ENCODE peak calls at places on chromosome 14, in five cellular contexts. Y is H1, A is A549, X is HepG2, L is HCT116. O is an unnamed sample.

GRCh38 chr14:22497671-22498093 is 91.3 kb downstream of the DAD1 start:
- DNase-seq in X (no peak), L (no peak), Y (no peak), A (no peak), O (no peak)

GRCh38 chr14:104784218-104784568 is 11.4 kb downstream of the AKT1 start:
- DNase-seq in Y (no peak), A (no peak), L (no peak), X (no peak), O (no peak)

GRCh38 chr14:90624732-90625444 is 191.3 kb downstream of the TTC7B start:
- DNase-seq in L (no peak), X (peak; percentile 53), A (no peak), Y (no peak), O (peak; percentile 39)

GRCh38 chr14:89303452-89304435 is 113.3 kb downstream of the FOXN3 start:
- DNase-seq in Y (no peak), X (peak; percentile 12), A (no peak), L (no peak), O (peak; percentile 95)

GRCh38 chr14:86003998-86004397 is 474.1 kb downstream of the FLRT2 start:
- DNase-seq in X (peak; percentile 44), L (no peak), A (no peak), Y (no peak), O (peak; percentile 87)

GRCh38 chr14:90517431-90517841 is 120.6 kb downstream of the CALM1 start:
- DNase-seq in X (peak; percentile 23), A (no peak), Y (no peak), L (no peak), O (no peak)

GRCh38 chr14:82080319-82080718 is 546.7 kb upstream of the SEL1L start:
- DNase-seq in A (no peak), X (no peak), L (no peak), Y (peak; percentile 34), O (no peak)

GRCh38 chr14:102622262-102622885 is 29.9 kb downstream of the RCOR1 start:
- DNase-seq in X (no peak), A (no peak), L (no peak), Y (no peak), O (no peak)

GRCh38 chr14:92316937-92317336 is 6.0 kb upstream of the SLC24A4 start:
- DNase-seq in X (no peak), L (peak; percentile 61), Y (no peak), A (no peak), O (no peak)

GRCh38 chr14:21071225-21072041 is 1.3 kb downstream of the ARHGEF40 start:
- DNase-seq in L (no peak), Y (no peak), A (peak; percentile 37), X (peak; percentile 56), O (peak; percentile 95)

GRCh38 chr14:104399432-104400155 is 180.0 kb upstream of the C14orf180 start:
- DNase-seq in Y (no peak), A (no peak), L (no peak), X (no peak), O (no peak)

GRCh38 chr14:20630340-20631022 is 11.0 kb downstream of the OR6S1 start:
- DNase-seq in Y (no peak), X (peak; percentile 81), A (peak; percentile 49), L (peak; percentile 84), O (peak; percentile 58)

GRCh38 chr14:91412939-91413338 is 4.7 kb downstream of the CCDC88C start:
- DNase-seq in Y (no peak), A (no peak), L (no peak), X (no peak), O (no peak)

GRCh38 chr14:104546591-104547309 is 32.8 kb upstream of the C14orf180 start:
- DNase-seq in A (no peak), L (no peak), Y (no peak), X (no peak), O (no peak)

GRCh38 chr14:23629204-23629603 is 7.0 kb upstream of the DHRS2 start:
- DNase-seq in L (no peak), X (peak; percentile 68), Y (no peak), A (no peak), O (no peak)

GRCh38 chr14:48771717-48772116 is 814.5 kb downstream of the RPS29 start:
- DNase-seq in A (no peak), L (no peak), X (no peak), Y (no peak), O (peak; percentile 70)

GRCh38 chr14:89856871-89857345 is 97.6 kb downstream of the EFCAB11 start:
- DNase-seq in X (no peak), Y (no peak), L (no peak), A (no peak), O (peak; percentile 51)

GRCh38 chr14:49879683-49880204 is 13.1 kb upstream of the ARF6 start:
- DNase-seq in Y (peak; percentile 67), X (peak; percentile 80), L (peak; percentile 95), A (peak; percentile 59), O (peak; percentile 54)

GRCh38 chr14:51319181-51319597 is 79.1 kb downstream of the TMX1 start:
- DNase-seq in Y (no peak), A (no peak), L (no peak), X (no peak), O (no peak)

GRCh38 chr14:89963288-89963978 is 7.7 kb downstream of the TDP1 start:
- DNase-seq in A (no peak), X (no peak), L (no peak), Y (no peak), O (no peak)

DNA sequence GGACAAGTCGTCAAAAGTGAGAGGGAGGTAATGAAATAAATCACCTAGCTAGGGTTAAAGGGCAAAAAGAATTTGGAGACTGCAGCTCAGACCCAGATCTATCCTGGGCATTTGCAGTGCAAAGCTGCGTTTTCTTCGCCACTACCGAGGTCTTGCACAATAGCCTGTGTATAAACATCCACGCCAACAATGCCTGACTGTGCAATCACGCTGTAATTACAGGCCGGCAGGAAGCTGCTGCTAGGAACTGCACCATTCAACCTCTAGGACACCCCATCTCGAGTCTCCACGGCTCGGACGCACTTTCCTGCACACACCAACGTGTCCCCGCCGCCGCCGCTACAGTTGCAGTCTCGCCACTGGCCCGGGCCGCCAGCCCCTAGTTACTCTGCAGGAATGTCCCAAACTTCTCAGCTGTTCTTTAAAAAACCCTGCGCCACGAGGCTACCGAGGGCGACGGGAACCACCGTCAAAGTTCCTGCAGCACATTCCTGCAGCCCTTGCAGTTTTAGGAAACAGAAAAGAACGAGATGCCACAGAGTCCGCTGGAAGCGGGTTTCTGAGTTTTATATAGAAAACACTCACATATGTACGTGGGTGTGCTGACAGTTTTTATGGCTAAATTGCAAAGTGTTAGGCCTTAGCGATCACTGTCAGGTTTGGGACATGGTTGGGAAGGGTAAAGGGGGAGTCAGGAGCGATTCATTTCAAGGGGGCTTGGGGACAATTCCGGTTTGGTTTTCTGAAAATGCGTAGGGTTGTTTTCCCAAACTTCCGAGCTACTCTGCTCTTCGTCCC is 65.6 kb upstream of the PTGR2 start:
- DNase-seq in L (peak; percentile 46), X (peak; percentile 95), A (peak; percentile 60), Y (no peak), O (peak; percentile 96)
- TF ChIP-seq POLR2A in L (no peak), X (peak; percentile 86), A (peak; percentile 36), Y (no peak), O (peak; percentile 73)

GRCh38 chr14:24674204-24674970 is 40.4 kb upstream of the GZMB start:
- DNase-seq in X (no peak), Y (no peak), A (no peak), L (no peak), O (no peak)

GRCh38 chr14:24677956-24678355 is 44.0 kb upstream of the GZMB start:
- DNase-seq in L (no peak), A (no peak), Y (no peak), X (no peak), O (no peak)

GRCh38 chr14:24670594-24670993 is 36.6 kb upstream of the GZMB start:
- DNase-seq in L (no peak), X (no peak), A (no peak), Y (no peak), O (no peak)

GRCh38 chr14:24673059-24673458 is 39.1 kb upstream of the GZMB start:
- DNase-seq in L (no peak), X (no peak), A (no peak), Y (no peak), O (no peak)

DNA sequence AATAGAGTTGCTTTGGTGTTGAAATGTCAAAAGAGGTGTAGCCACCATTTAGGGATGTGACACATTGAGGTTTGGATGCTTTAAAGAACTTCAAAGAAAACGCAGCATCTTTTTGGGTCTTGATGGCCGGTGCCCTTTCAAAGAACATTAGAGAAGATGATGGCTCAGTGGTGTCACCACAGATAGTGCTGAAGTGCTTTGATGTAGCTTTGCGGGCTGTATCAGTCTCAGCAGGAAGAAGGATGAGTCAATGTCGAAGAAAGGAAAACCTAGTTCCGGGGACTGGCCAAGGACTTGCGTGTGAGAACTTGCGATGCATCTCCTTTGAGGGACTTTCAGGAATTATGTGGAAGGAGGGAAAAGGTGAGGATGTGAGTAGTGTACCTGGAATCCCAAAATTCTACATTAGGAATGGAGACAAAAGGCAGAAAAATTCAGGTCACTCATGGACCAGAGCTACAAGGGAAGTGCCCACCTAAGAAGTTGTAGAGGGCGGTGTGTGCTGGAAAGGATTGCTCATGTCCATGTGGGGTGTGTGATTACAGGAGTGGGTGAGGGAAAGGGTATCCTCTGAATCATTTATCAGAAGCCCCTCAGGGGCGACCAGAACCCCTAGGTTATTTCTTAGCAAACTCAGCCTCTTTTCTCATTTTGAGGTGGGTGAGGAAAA is 39.7 kb upstream of the GZMB start:
- DNase-seq in X (no peak), Y (no peak), L (no peak), A (no peak), O (no peak)
- TF ChIP-seq RAD21 in X (no peak), Y (no peak), L (no peak), A (no peak), O (no peak)

GRCh38 chr14:34460841-34461240 is 1.2 kb downstream of the SPTSSA start:
- DNase-seq in L (no peak), A (no peak), X (peak; percentile 73), Y (no peak), O (peak; percentile 77)

GRCh38 chr14:34460295-34460694 is 1.7 kb downstream of the SPTSSA start:
- DNase-seq in L (no peak), X (no peak), Y (no peak), A (no peak), O (no peak)

GRCh38 chr14:34463598-34463961 is 1.5 kb upstream of the SPTSSA start:
- DNase-seq in Y (no peak), L (no peak), A (no peak), X (no peak), O (no peak)

GRCh38 chr14:34461334-34462131 is 507 bp downstream of the SPTSSA start:
- DNase-seq in X (peak; percentile 89), Y (no peak), L (peak; percentile 13), A (peak; percentile 41), O (peak; percentile 52)

DNA sequence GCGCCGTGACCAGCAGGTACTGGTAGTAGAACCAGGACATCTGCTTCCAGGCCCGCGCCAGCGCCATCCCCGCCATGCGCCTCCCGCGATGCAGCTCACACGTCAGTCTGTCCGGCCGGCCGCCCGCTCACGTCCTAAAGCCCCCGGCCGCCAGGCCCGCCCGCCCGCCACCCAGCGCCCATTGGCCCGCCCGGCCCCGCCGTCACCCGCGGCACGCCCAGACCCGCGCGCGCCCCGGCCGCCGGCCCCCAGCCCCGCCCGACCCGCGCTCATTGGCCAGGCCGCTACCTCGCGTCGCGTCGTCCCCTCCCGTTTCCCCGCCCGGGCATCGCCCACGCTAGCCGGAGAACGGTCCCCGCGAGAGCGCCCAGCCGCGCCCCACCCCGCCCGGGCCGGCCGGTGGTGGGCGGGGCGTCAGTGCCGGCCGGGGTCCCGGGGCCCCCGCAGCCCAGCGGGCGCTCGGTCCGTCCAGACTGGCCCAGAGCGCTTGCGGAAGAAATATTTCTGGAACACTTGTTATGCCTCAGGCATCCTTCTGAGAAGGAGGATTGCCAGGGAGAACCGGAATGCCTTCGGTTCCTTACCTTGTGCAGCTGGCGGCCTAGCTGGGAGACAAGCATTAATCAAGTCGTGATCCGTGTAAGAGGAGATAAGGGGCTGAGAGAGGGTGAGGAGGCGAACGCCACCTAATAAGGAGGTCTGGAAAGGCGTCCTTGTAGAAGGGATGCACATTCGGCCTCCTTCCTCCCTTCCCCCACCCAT is at the start of gene SPTSSA:
- DNase-seq in L (peak; percentile 63), Y (no peak), A (peak; percentile 85), X (peak; percentile 90), O (peak; percentile 87)
- TF ChIP-seq POLR2A in L (peak; percentile 83), Y (peak; percentile 96), A (peak; percentile 99), X (peak; percentile 98), O (peak; percentile 99)

GRCh38 chr14:38078393-38078792 is 129.3 kb upstream of the SSTR1 start:
- DNase-seq in A (no peak), Y (no peak), X (no peak), L (no peak), O (no peak)
- TF ChIP-seq RAD21 in A (no peak), Y (no peak), X (no peak), L (no peak), O (no peak)

O was measured in IMR-90.